ENCODE peak calls at places on chromosomes 12 and 14, in nine cellular contexts. S is kidney, C is mesendoderm, H is HCT116, I is MM.1S, B is neural progenitor cell, A is adipocyte, K is K562, X is endodermal cell. Z is an unnamed sample.

GRCh38 chr12:107317751-107318553 is 224.6 kb upstream of the CRY1 start:
- DNase-seq in C (peak; percentile 96), K (peak; percentile 83), A (peak; percentile 87), X (peak; percentile 99), B (peak; percentile 98), S (peak; percentile 93), I (peak; percentile 91), H (peak; percentile 78), Z (no peak)

GRCh38 chr12:56165369-56165768 is 7.2 kb downstream of the MYL6 start:
- DNase-seq in X (peak; percentile 73), K (no peak), C (no peak), B (no peak), S (no peak), I (no peak), H (no peak), A (no peak), Z (no peak)

GRCh38 chr12:107242189-107242588 is 148.8 kb upstream of the CRY1 start:
- DNase-seq in A (peak; percentile 16), H (no peak), I (no peak), K (no peak), X (no peak), S (no peak), B (no peak), C (no peak), Z (no peak)

GRCh38 chr12:123242083-123242904 is 9.1 kb downstream of the MTRFR start:
- DNase-seq in A (peak; percentile 8), S (no peak), X (no peak), K (no peak), C (no peak), B (no peak), I (no peak), H (no peak), Z (no peak)

GRCh38 chr12:47862157-47862556 is 42.5 kb upstream of the HDAC7 start:
- DNase-seq in A (no peak), I (no peak), B (no peak), H (no peak), K (no peak), X (no peak), S (no peak), C (no peak), Z (no peak)

GRCh38 chr12:28771961-28772360 is 377.1 kb upstream of the FAR2 start:
- DNase-seq in S (no peak), C (no peak), A (no peak), K (no peak), I (no peak), X (no peak), H (no peak), B (no peak), Z (no peak)

GRCh38 chr12:124443929-124444712 is 123.3 kb downstream of the NCOR2 start:
- DNase-seq in H (no peak), X (no peak), B (no peak), C (no peak), K (no peak), A (no peak), S (peak; percentile 43), I (no peak), Z (no peak)

GRCh38 chr12:92304335-92305066 is 158.9 kb upstream of the BTG1 start:
- DNase-seq in X (no peak), C (peak; percentile 67), K (no peak), A (peak; percentile 55), S (no peak), B (peak; percentile 78), I (no peak), H (no peak), Z (peak; percentile 32)

GRCh38 chr14:37251778-37252177 is 54.0 kb downstream of the MIPOL1 start:
- DNase-seq in H (no peak), K (no peak), X (no peak), S (no peak), I (no peak), B (no peak), A (no peak), C (no peak), Z (no peak)

GRCh38 chr14:99873653-99874052 is 80.4 kb downstream of the EML1 start:
- DNase-seq in X (no peak), I (no peak), K (no peak), C (no peak), S (no peak), B (no peak), H (no peak), A (no peak), Z (no peak)

GRCh38 chr14:91019673-91020072 is 40.8 kb downstream of the RPS6KA5 start:
- DNase-seq in I (no peak), S (no peak), K (no peak), C (no peak), X (no peak), B (no peak), H (no peak), A (no peak), Z (no peak)

GRCh38 chr12:128819293-128820144 is 4.2 kb downstream of the SLC15A4 start:
- DNase-seq in I (no peak), S (no peak), C (peak; percentile 40), B (peak; percentile 67), H (no peak), A (no peak), X (peak; percentile 71), K (no peak), Z (no peak)

GRCh38 chr14:24918822-24919221 is 131.1 kb downstream of the STXBP6 start:
- DNase-seq in K (no peak), A (no peak), X (no peak), B (no peak), C (no peak), I (no peak), S (no peak), H (no peak), Z (no peak)

DNA sequence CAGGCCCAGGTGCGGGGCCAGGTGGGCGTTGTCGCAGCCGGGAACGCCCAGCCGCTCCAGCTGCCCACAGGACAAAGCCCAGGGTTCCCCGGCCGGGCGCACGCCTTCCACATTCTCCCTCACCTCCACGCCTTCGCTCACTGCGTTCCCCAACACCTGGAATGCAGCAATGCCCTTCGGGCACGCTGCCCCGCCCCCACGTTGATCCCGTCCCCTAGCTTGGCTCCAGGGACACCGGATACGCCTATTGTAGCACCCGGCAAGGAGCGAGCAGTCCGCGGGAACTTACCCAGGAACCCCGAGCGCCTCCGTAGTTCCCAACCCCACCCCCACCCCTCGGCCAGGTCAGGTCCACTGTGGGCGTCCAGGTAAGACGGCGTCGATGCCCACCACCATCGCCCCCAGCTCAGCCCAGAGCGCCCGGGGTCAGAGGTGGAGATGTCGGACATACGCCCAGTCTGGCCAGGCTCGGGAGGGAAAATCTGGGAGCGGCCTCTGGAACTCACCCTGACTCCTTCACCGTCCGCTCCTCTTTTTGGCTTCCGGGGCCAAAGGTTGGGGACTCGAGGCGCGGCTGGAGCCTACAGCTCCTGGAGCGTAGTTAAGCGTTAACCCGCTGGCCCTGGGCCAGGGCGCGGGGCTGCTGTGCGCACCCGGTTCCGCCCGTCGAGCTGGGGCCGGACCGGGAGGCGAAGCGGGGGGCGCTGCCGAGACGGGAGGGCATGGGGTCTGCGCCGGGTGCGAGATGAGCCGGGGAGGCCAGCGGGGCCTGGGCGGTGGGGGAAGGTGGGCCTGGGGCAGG is 600 bp upstream of the CEP170B start:
- DNase-seq in X (peak; percentile 92), K (peak; percentile 29), C (peak; percentile 86), I (no peak), A (peak; percentile 46), B (peak; percentile 75), S (peak; percentile 89), H (peak; percentile 33), Z (no peak)
- H3K9ac ChIP-seq in X (peak overlapping the region; percentile 44), K (peak overlapping the region; percentile 88), C (peak overlapping the region; percentile 94), I (no peak overlapping the region), A (peak overlapping the region; percentile 51), B (no peak overlapping the region), S (peak overlapping the region; percentile 34), H (peak overlapping the region; percentile 79), Z (no peak overlapping the region)

DNA sequence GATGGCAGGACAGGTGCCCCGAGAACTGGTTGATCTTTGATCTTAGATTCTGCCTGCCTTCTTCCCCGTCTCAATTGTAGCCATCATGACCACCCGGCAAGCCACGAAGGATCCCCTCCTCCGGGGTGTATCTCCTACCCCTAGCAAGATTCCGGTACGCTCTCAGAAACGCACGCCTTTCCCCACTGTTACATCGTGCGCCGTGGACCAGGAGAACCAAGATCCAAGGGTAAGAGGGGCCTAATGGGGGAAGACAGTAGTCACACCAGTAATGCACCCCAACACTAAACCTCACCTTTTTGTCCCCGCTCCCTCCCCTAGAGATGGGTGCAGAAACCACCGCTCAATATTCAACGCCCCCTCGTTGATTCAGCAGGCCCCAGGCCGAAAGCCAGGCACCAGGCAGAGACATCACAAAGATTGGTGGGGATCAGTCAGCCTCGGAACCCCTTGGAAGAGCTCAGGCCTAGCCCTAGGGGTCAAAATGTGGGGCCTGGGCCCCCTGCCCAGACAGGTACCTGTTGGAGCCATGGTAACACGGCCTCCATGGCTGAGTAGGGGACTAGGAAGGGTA is 556 bp downstream of the TROAP start:
- DNase-seq in X (no peak), A (no peak), C (no peak), H (no peak), B (no peak), S (no peak), I (no peak), K (no peak), Z (no peak)
- H3K9ac ChIP-seq in X (peak overlapping the region; percentile 84), A (peak overlapping the region; percentile 58), C (peak overlapping the region; percentile 99), H (peak overlapping the region; percentile 88), B (peak overlapping the region; percentile 85), S (no peak overlapping the region), I (peak overlapping the region; percentile 69), K (peak overlapping the region; percentile 99), Z (peak overlapping the region; percentile 96)

GRCh38 chr12:53005986-53006809 is at the start of gene EIF4B:
- DNase-seq in X (peak; percentile 100), K (peak; percentile 92), S (peak; percentile 100), A (peak; percentile 100), B (peak; percentile 100), I (peak; percentile 100), C (peak; percentile 100), H (peak; percentile 99), Z (peak; percentile 97)

GRCh38 chr12:53005215-53005985 is 856 bp upstream of the EIF4B start:
- DNase-seq in B (peak; percentile 65), I (no peak), S (peak; percentile 69), A (peak; percentile 22), X (peak; percentile 83), H (no peak), C (peak; percentile 48), K (no peak), Z (no peak)

GRCh38 chr12:53004582-53004981 is 1.7 kb upstream of the EIF4B start:
- DNase-seq in X (peak; percentile 84), C (peak; percentile 78), S (no peak), K (no peak), B (peak; percentile 56), H (no peak), I (no peak), A (peak; percentile 26), Z (no peak)

GRCh38 chr12:53006810-53007742 is 820 bp downstream of the EIF4B start:
- DNase-seq in C (peak; percentile 91), B (peak; percentile 88), A (peak; percentile 85), X (peak; percentile 94), H (peak; percentile 34), S (peak; percentile 92), I (peak; percentile 83), K (peak; percentile 88), Z (no peak)

GRCh38 chr12:53004178-53004577 is 2.1 kb upstream of the EIF4B start:
- DNase-seq in H (no peak), B (peak; percentile 56), C (peak; percentile 90), I (no peak), A (no peak), S (no peak), K (no peak), X (peak; percentile 79), Z (no peak)
- H3K9ac ChIP-seq in H (no peak overlapping the region), B (no peak overlapping the region), C (no peak overlapping the region), I (no peak overlapping the region), A (peak overlapping the region; percentile 98), S (no peak overlapping the region), K (no peak overlapping the region), X (peak overlapping the region; percentile 88), Z (no peak overlapping the region)

DNA sequence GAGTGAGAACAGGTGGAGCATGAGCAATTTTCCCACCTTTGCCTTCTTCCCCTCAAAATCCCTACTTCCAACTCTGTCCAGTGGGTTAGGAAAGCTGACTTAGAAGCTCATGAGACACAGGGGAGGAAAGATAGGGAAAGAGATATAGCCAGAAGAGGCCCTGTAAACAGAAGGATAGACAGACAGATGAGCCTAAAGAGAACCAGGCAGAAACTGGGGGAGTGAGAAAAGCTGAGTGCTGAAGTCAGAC is 5.0 kb downstream of the AJUBA start:
- DNase-seq in K (no peak), C (no peak), A (no peak), B (no peak), I (no peak), S (no peak), H (no peak), X (no peak), Z (no peak)
- H3K9ac ChIP-seq in K (peak overlapping the region; percentile 77), C (no peak overlapping the region), A (peak overlapping the region; percentile 20), B (peak overlapping the region; percentile 12), I (no peak overlapping the region), S (peak overlapping the region; percentile 7), H (peak overlapping the region; percentile 90), X (peak overlapping the region; percentile 60), Z (peak overlapping the region; percentile 71)